ENCODE peak calls at places on chromosomes 13 and 19, in eight cellular contexts. L, W, D, Q, V, R, F and A are unnamed samples.
A peak's percentile ranks its signal among the peaks of the same experiment; 100 is the strongest.

GRCh38 chr13:38590796-38591507 is 95.9 kb upstream of the FREM2 start:
- DNase-seq in L (no peak), W (no peak), D (no peak), Q (no peak), V (no peak), R (peak; percentile 56), F (no peak), A (no peak)

GRCh38 chr13:56932104-56932503 is 208.6 kb upstream of the PRR20A start:
- DNase-seq in L (no peak), W (no peak), D (no peak), Q (no peak), V (no peak), R (no peak), F (no peak), A (no peak)

GRCh38 chr19:28049875-28050274 is 1163.1 kb downstream of the UQCRFS1 start:
- DNase-seq in L (no peak), W (no peak), D (no peak), Q (no peak), V (no peak), R (no peak), F (no peak), A (no peak)

GRCh38 chr13:50303963-50304721 is 288.9 kb downstream of the KCNRG start:
- DNase-seq in L (no peak), W (no peak), D (no peak), Q (no peak), V (no peak), R (no peak), F (no peak), A (no peak)

GRCh38 chr19:49682274-49682673 is 5.2 kb downstream of the PRMT1 start:
- DNase-seq in L (no peak), W (no peak), D (no peak), Q (no peak), V (no peak), R (no peak), F (no peak), A (no peak)

GRCh38 chr13:27258637-27259377 is 7.4 kb downstream of the RPL21 start:
- DNase-seq in L (no peak), W (no peak), D (no peak), Q (no peak), V (no peak), R (no peak), F (no peak), A (no peak)

GRCh38 chr13:113437408-113438010 is 15.8 kb downstream of the ADPRHL1 start:
- DNase-seq in L (no peak), W (no peak), D (no peak), Q (peak; percentile 62), V (no peak), R (peak; percentile 60), F (no peak), A (no peak)

GRCh38 chr13:113654591-113655357 is 3.2 kb downstream of the ATP4B start:
- DNase-seq in L (no peak), W (peak; percentile 3), D (no peak), Q (peak; percentile 71), V (peak; percentile 42), R (peak; percentile 22), F (peak; percentile 70), A (no peak)

GRCh38 chr19:21084343-21084742 is 2.3 kb downstream of the ZNF714 start:
- DNase-seq in L (no peak), W (no peak), D (no peak), Q (no peak), V (no peak), R (no peak), F (no peak), A (no peak)

GRCh38 chr13:21517576-21517975 is 58.5 kb upstream of the ZDHHC20 start:
- DNase-seq in L (no peak), W (no peak), D (no peak), Q (peak; percentile 70), V (no peak), R (no peak), F (no peak), A (no peak)

GRCh38 chr19:11264452-11265176 is 2.3 kb upstream of the DOCK6 start:
- DNase-seq in L (no peak), W (peak; percentile 88), D (no peak), Q (peak; percentile 88), V (peak; percentile 74), R (peak; percentile 84), F (no peak), A (no peak)

GRCh38 chr13:75879656-75880055 is 243.5 kb downstream of the LMO7 start:
- DNase-seq in L (no peak), W (no peak), D (no peak), Q (no peak), V (no peak), R (no peak), F (no peak), A (no peak)

GRCh38 chr13:109778102-109778542 is 8.3 kb downstream of the IRS2 start:
- DNase-seq in L (no peak), W (peak; percentile 33), D (no peak), Q (no peak), V (no peak), R (peak; percentile 65), F (no peak), A (no peak)

GRCh38 chr13:81305928-81306327 is 965.0 kb upstream of the SPRY2 start:
- DNase-seq in L (no peak), W (no peak), D (no peak), Q (no peak), V (no peak), R (no peak), F (no peak), A (no peak)

GRCh38 chr19:58033741-58034475 is at the start of gene ZSCAN1:
- DNase-seq in L (peak; percentile 53), W (peak; percentile 66), D (peak; percentile 38), Q (peak; percentile 90), V (peak; percentile 89), R (peak; percentile 40), F (peak; percentile 89), A (peak; percentile 92)

GRCh38 chr19:27746691-27747380 is 1466.1 kb downstream of the UQCRFS1 start:
- DNase-seq in L (peak; percentile 17), W (peak; percentile 21), D (no peak), Q (peak; percentile 73), V (peak; percentile 62), R (peak; percentile 39), F (peak; percentile 77), A (peak; percentile 7)

GRCh38 chr13:113324336-113324882 is 27.4 kb downstream of the LAMP1 start:
- DNase-seq in L (no peak), W (no peak), D (no peak), Q (no peak), V (no peak), R (no peak), F (no peak), A (no peak)

GRCh38 chr13:26707122-26708006 is 53.2 kb downstream of the GPR12 start:
- DNase-seq in L (no peak), W (no peak), D (peak; percentile 24), Q (no peak), V (no peak), R (no peak), F (no peak), A (peak; percentile 77)

GRCh38 chr19:29623726-29624488 is 17.8 kb downstream of the POP4 start:
- DNase-seq in L (no peak), W (peak; percentile 25), D (no peak), Q (no peak), V (no peak), R (no peak), F (no peak), A (no peak)

DNA sequence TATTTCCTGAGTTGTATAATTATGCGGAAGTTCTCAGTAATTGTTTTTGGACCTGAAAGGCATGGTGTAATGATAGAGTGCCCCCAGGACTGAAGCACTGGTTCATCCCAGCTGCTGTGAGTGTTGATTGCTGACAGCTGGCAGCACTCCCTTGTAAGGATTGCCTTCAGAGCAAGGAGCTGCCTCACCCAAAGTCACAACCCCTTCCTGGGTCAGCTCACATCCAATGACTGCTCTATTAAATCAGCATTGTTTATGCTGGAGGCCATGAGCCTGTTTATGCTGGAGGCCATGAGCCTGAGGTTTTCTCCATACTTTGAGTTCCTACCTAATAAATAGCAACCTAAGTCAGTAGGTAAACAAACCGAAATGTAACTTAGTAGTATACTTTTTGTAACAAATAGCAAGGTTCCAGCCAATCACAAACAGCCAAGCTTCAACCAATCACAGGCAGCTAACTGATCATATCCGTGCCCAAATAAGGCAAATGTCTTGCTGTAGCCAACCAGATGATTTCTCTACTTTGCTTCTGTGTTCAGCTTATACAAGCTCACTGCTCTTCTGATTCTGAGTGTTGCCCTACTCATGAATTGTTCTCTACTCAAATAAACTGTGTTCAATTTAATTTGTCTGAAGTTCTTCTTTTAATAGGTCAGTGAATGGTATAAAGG is 11.7 kb upstream of the SPACA6 start:
- DNase-seq in L (no peak), W (no peak), D (no peak), Q (no peak), V (no peak), R (no peak), F (no peak), A (no peak)
- TF ChIP-seq EP300 in L (no peak), W (no peak), D (no peak), Q (no peak), V (no peak), R (no peak), F (no peak), A (no peak)

DNA sequence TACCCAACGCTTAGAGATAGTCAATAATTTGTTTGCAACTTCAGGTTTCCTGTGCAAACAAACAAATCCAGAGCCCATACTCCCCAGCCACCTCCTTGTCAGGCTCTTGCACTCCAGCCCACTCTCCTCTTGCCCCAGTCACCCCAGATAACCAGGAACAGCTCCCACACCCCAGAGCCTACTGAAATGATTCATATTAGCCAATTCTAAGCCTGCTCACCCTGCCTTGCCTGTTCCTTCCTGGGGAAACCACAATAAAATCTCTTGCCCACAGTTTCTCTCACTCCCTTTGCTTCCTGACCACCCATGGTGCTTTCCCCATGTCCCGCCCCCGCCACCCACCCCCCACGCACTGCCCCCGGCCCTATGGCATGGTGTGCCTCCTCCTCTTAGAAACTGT is 3.8 kb upstream of the ACTL9 start:
- DNase-seq in L (no peak), W (no peak), D (no peak), Q (no peak), V (no peak), R (no peak), F (no peak), A (no peak)
- TF ChIP-seq EP300 in L (no peak), W (no peak), D (no peak), Q (no peak), V (no peak), R (no peak), F (no peak), A (no peak)

DNA sequence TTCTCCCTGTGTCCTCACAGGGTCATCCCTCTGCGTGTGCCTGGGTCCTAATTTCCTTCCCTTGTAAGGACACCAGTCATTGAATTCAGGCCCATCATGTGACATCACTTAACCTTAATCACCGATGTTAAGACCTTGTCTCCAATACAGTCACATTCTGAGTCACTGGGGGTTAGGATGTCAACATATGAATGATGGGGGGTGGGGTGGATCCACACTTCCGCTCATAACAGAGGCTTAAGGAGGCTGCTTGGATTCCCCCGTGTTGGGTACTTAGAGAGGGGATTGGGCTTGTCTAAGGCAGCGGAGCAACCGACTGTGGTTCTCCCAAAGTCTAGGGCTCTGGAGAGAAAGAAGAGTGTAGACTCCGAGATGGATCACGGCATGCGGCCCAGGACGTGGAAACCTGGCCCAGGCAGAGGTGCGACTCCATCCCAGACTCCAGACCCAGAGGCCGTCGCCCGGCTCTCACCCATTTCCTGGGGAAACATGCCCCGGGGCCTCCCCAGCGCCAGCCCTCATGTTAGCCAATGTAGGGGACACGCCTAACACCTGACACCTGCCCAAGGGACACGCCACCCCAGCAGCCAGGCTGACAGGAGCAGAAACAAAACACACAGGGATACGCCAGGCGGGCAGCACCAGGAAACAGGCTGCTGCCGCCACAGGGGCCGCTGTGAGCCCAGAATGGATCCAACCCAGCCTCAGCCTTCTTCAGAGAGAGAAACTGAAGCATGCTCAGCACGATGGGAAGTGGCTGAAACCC is 17.1 kb upstream of the IGLON5 start:
- DNase-seq in L (no peak), W (no peak), D (no peak), Q (peak; percentile 69), V (no peak), R (no peak), F (peak; percentile 71), A (no peak)
- TF ChIP-seq EP300 in L (no peak), W (no peak), D (no peak), Q (no peak), V (no peak), R (no peak), F (no peak), A (no peak)

GRCh38 chr13:41916173-41916954 is 44.5 kb downstream of the VWA8 start:
- DNase-seq in L (no peak), W (no peak), D (no peak), Q (no peak), V (no peak), R (no peak), F (no peak), A (no peak)
- TF ChIP-seq EP300 in L (no peak), W (no peak), D (no peak), Q (no peak), V (no peak), R (no peak), F (no peak), A (peak; percentile 78)